ENCODE peak calls at places on chromosome 5, in eight cellular contexts. P is lung, N is cardiac muscle cell, G is body of pancreas, Z is GM23338, A is A673, T is neuronal stem cell, U is sigmoid colon. Y is an unnamed sample. For H3K27me3, the result is how much of the 10 kb centered on the place peaks cover.

GRCh38 chr5:10645146-10645545 is 81.3 kb downstream of the ANKRD33B start:
- DNase-seq in P (no peak), N (no peak), G (no peak), Z (no peak), A (no peak), T (no peak), U (no peak), Y (no peak)

GRCh38 chr5:141573489-141574121 is 45.2 kb downstream of the DIAPH1 start:
- DNase-seq in P (no peak), N (no peak), G (no peak), Z (peak), A (no peak), T (no peak), U (no peak), Y (no peak)

GRCh38 chr5:132238901-132239500 is 11.3 kb upstream of the P4HA2 start:
- DNase-seq in P (no peak), N (no peak), G (no peak), Z (no peak), A (no peak), T (no peak), U (peak), Y (no peak)

GRCh38 chr5:114324282-114324681 is 37.6 kb upstream of the KCNN2 start:
- DNase-seq in P (no peak), N (no peak), G (no peak), Z (no peak), A (no peak), T (no peak), U (no peak), Y (no peak)

GRCh38 chr5:137250421-137250820 is 248.7 kb downstream of the SPOCK1 start:
- DNase-seq in P (no peak), N (no peak), G (no peak), Z (no peak), A (no peak), T (no peak), U (no peak), Y (peak)

GRCh38 chr5:44774279-44774880 is 34.4 kb upstream of the MRPS30 start:
- DNase-seq in P (no peak), N (peak), G (no peak), Z (peak), A (peak), T (peak), U (no peak), Y (peak)

GRCh38 chr5:131899686-131900085 is 45.8 kb downstream of the MEIKIN start:
- DNase-seq in P (no peak), N (no peak), G (no peak), Z (no peak), A (no peak), T (no peak), U (no peak), Y (no peak)

GRCh38 chr5:74605759-74606158 is 34.8 kb downstream of the ENC1 start:
- DNase-seq in P (no peak), N (no peak), G (no peak), Z (no peak), A (no peak), T (no peak), U (no peak), Y (no peak)

GRCh38 chr5:52893863-52894262 is 95.3 kb upstream of the ITGA2 start:
- DNase-seq in P (no peak), N (no peak), G (no peak), Z (no peak), A (no peak), T (no peak), U (no peak), Y (no peak)

GRCh38 chr5:1108008-1108864 is 3.6 kb downstream of the SLC12A7 start:
- DNase-seq in P (no peak), N (no peak), G (no peak), Z (no peak), A (no peak), T (no peak), U (no peak), Y (no peak)

GRCh38 chr5:76473676-76474075 is 70.6 kb downstream of the IQGAP2 start:
- DNase-seq in P (no peak), N (no peak), G (no peak), Z (no peak), A (peak), T (no peak), U (no peak), Y (no peak)

GRCh38 chr5:159206368-159206767 is 3.0 kb downstream of the RNF145 start:
- DNase-seq in P (no peak), N (no peak), G (no peak), Z (no peak), A (no peak), T (no peak), U (no peak), Y (no peak)

GRCh38 chr5:126965061-126965475 is 65.3 kb downstream of the MARCHF3 start:
- DNase-seq in P (no peak), N (no peak), G (no peak), Z (no peak), A (peak), T (no peak), U (no peak), Y (peak)

GRCh38 chr5:106894964-106895363 is 775.8 kb downstream of the EFNA5 start:
- DNase-seq in P (no peak), N (no peak), G (no peak), Z (no peak), A (no peak), T (no peak), U (no peak), Y (no peak)

GRCh38 chr5:65078331-65078730 is 309.6 kb downstream of the CWC27 start:
- DNase-seq in P (no peak), N (no peak), G (no peak), Z (no peak), A (peak), T (no peak), U (no peak), Y (no peak)

GRCh38 chr5:106521701-106522100 is 1149.0 kb downstream of the EFNA5 start:
- DNase-seq in P (no peak), N (no peak), G (no peak), Z (no peak), A (peak), T (no peak), U (no peak), Y (no peak)

GRCh38 chr5:138753794-138754698 is 821 bp downstream of the CTNNA1 start:
- DNase-seq in P (peak), N (peak), G (peak), Z (peak), A (peak), T (peak), U (peak), Y (peak)

GRCh38 chr5:138454121-138454520 is 11.2 kb upstream of the EGR1 start:
- DNase-seq in P (no peak), N (no peak), G (no peak), Z (no peak), A (no peak), T (no peak), U (peak), Y (no peak)

GRCh38 chr5:64680289-64680688 is 10.0 kb upstream of the SHISAL2B start:
- DNase-seq in P (no peak), N (no peak), G (no peak), Z (peak), A (peak), T (no peak), U (no peak), Y (no peak)

GRCh38 chr5:33726422-33727165 is 165.2 kb downstream of the ADAMTS12 start:
- DNase-seq in P (no peak), N (no peak), G (no peak), Z (no peak), A (no peak), T (no peak), U (no peak), Y (no peak)

GRCh38 chr5:142322747-142323479 is 1.9 kb downstream of the SPRY4 start:
- DNase-seq in P (no peak), N (no peak), G (no peak), Z (no peak), A (peak), T (peak), U (peak), Y (no peak)

GRCh38 chr5:150301901-150302300 is 804 bp downstream of the ARSI start:
- DNase-seq in P (no peak), N (no peak), G (no peak), Z (peak), A (no peak), T (no peak), U (no peak), Y (no peak)

GRCh38 chr5:142715291-142715690 is 29.4 kb upstream of the FGF1 start:
- DNase-seq in P (no peak), N (no peak), G (no peak), Z (no peak), A (no peak), T (no peak), U (no peak), Y (no peak)

GRCh38 chr5:39201160-39201794 is 18.1 kb downstream of the FYB1 start:
- DNase-seq in P (no peak), N (no peak), G (no peak), Z (no peak), A (no peak), T (no peak), U (no peak), Y (no peak)

GRCh38 chr5:10424124-10424731 is 17.5 kb upstream of the ROPN1L start:
- DNase-seq in P (no peak), N (peak), G (no peak), Z (peak), A (peak), T (no peak), U (no peak), Y (no peak)

GRCh38 chr5:966941-967340 is 41.7 kb upstream of the NKD2 start:
- DNase-seq in P (no peak), N (no peak), G (no peak), Z (no peak), A (no peak), T (no peak), U (no peak), Y (no peak)

GRCh38 chr5:3417376-3417943 is 178.2 kb upstream of the IRX1 start:
- DNase-seq in P (no peak), N (no peak), G (no peak), Z (peak), A (no peak), T (no peak), U (no peak), Y (no peak)

GRCh38 chr5:124596595-124597388 is 149.6 kb downstream of the ZNF608 start:
- DNase-seq in P (no peak), N (no peak), G (no peak), Z (no peak), A (no peak), T (no peak), U (no peak), Y (peak)

GRCh38 chr5:176712546-176713297 is 65.4 kb downstream of the TSPAN17 start:
- DNase-seq in P (no peak), N (no peak), G (no peak), Z (no peak), A (no peak), T (no peak), U (no peak), Y (no peak)

GRCh38 chr5:172644711-172645110 is 3.6 kb downstream of the NEURL1B start:
- DNase-seq in P (no peak), N (no peak), G (no peak), Z (peak), A (no peak), T (no peak), U (no peak), Y (no peak)
- H3K27ac ChIP-seq in P (no peak), N (peak), G (no peak), Z (no peak), A (no peak), T (no peak), U (peak), Y (no peak)

GRCh38 chr5:51397996-51398395 is 14.7 kb downstream of the ISL1 start:
- DNase-seq in P (no peak), N (peak), G (no peak), Z (peak), A (no peak), T (no peak), U (no peak), Y (no peak)
- H3K27me3 ChIP-seq in P (under half), N (under half), G (under half), Z (half or more), A (under half), T (under half), U (under half), Y (under half)

GRCh38 chr5:14147210-14147609 is 4.1 kb downstream of the TRIO start:
- DNase-seq in P (no peak), N (no peak), G (no peak), Z (no peak), A (peak), T (no peak), U (no peak), Y (no peak)
- H3K4me3 ChIP-seq in P (no peak), N (no peak), G (no peak), Z (no peak), A (no peak), T (no peak), U (no peak), Y (peak)

GRCh38 chr5:72557147-72557501 is 49.9 kb upstream of the ZNF366 start:
- DNase-seq in P (no peak), N (no peak), G (no peak), Z (no peak), A (no peak), T (no peak), U (no peak), Y (no peak)
- H3K27ac ChIP-seq in P (peak), N (peak), G (no peak), Z (no peak), A (no peak), T (no peak), U (peak), Y (no peak)

GRCh38 chr5:139755892-139756671 is 39.5 kb upstream of the PSD2 start:
- DNase-seq in P (no peak), N (no peak), G (no peak), Z (peak), A (no peak), T (no peak), U (no peak), Y (no peak)
- H3K27me3 ChIP-seq in P (under half), N (under half), G (under half), Z (half or more), A (under half), T (under half), U (under half), Y (under half)

GRCh38 chr5:43150748-43151147 is 30.0 kb downstream of the ZNF131 start:
- DNase-seq in P (no peak), N (no peak), G (no peak), Z (no peak), A (no peak), T (no peak), U (no peak), Y (no peak)
- H3K4me3 ChIP-seq in P (no peak), N (no peak), G (no peak), Z (no peak), A (no peak), T (no peak), U (no peak), Y (no peak)

Y was measured in PC-9.